ENCODE peak calls at places on chromosomes 2 and 18, in five cellular contexts. H is IMR-90, S is neuronal stem cell, A is OCI-LY7, J is PC-9. M is an unnamed sample.

GRCh38 chr18:45416168-45416567 is 199.1 kb upstream of the SLC14A2 start:
- DNase-seq in J (no peak), A (no peak), S (no peak), H (no peak), M (peak)

GRCh38 chr2:78541451-78542267 is 483.8 kb upstream of the REG3G start:
- DNase-seq in S (no peak), J (peak), H (no peak), A (no peak), M (no peak)

GRCh38 chr2:188367164-188367563 is 75.5 kb downstream of the GULP1 start:
- DNase-seq in S (no peak), J (no peak), A (no peak), H (no peak), M (no peak)

GRCh38 chr2:100137877-100138570 is 4.4 kb downstream of the AFF3 start:
- DNase-seq in A (no peak), J (no peak), S (no peak), H (no peak), M (no peak)

GRCh38 chr2:235505210-235505741 is 11.4 kb downstream of the AGAP1 start:
- DNase-seq in J (no peak), H (no peak), S (no peak), A (no peak), M (no peak)

GRCh38 chr2:159933040-159933726 is 129.2 kb downstream of the PLA2R1 start:
- DNase-seq in H (no peak), S (no peak), A (no peak), J (no peak), M (no peak)

GRCh38 chr2:85852979-85853498 is 35.8 kb downstream of the ST3GAL5 start:
- DNase-seq in A (peak), J (no peak), H (no peak), S (no peak), M (no peak)

GRCh38 chr2:105554235-105554634 is 155.4 kb upstream of the FHL2 start:
- DNase-seq in A (no peak), S (no peak), H (no peak), J (no peak), M (no peak)

GRCh38 chr18:22434973-22435608 is 17.4 kb upstream of the CTAGE1 start:
- DNase-seq in S (no peak), J (no peak), H (peak), A (no peak), M (peak)

GRCh38 chr2:24546668-24547067 is 55.6 kb downstream of the NCOA1 start:
- DNase-seq in A (no peak), J (no peak), S (no peak), H (no peak), M (no peak)

GRCh38 chr18:11982981-11983380 is 1.7 kb downstream of the IMPA2 start:
- DNase-seq in A (no peak), H (no peak), S (no peak), J (no peak), M (no peak)

GRCh38 chr2:224946911-224947310 is 95.4 kb downstream of the DOCK10 start:
- DNase-seq in A (peak), H (peak), J (no peak), S (no peak), M (peak)

GRCh38 chr18:43422483-43422882 is 145.2 kb upstream of the SYT4 start:
- DNase-seq in A (no peak), S (no peak), J (no peak), H (no peak), M (peak)

GRCh38 chr2:118319271-118319684 is 231.0 kb downstream of the INSIG2 start:
- DNase-seq in H (no peak), A (no peak), J (no peak), S (peak), M (no peak)

GRCh38 chr2:196486145-196486544 is 153.4 kb upstream of the CCDC150 start:
- DNase-seq in S (no peak), J (no peak), H (no peak), A (no peak), M (no peak)

GRCh38 chr2:170530284-170530745 is 184.8 kb upstream of the SP5 start:
- DNase-seq in S (peak), A (no peak), H (peak), J (peak), M (peak)

GRCh38 chr2:3657881-3658280 is at the start of gene ALLC:
- DNase-seq in A (no peak), S (no peak), J (no peak), H (no peak), M (no peak)

GRCh38 chr18:58659691-58660090 is 11.6 kb upstream of the MALT1 start:
- DNase-seq in A (no peak), H (no peak), S (no peak), J (no peak), M (no peak)

GRCh38 chr2:100193334-100193733 is 50.9 kb upstream of the AFF3 start:
- DNase-seq in S (no peak), J (no peak), A (no peak), H (no peak), M (peak)

GRCh38 chr2:28387082-28387960 is 5.3 kb upstream of the FOSL2 start:
- DNase-seq in J (peak), H (peak), S (no peak), A (no peak), M (no peak)

GRCh38 chr2:77479395-77479794 is 42.8 kb downstream of the LRRTM4 start:
- DNase-seq in J (no peak), H (no peak), S (no peak), A (no peak), M (peak)

GRCh38 chr2:69939722-69940121 is 21.7 kb downstream of the ASPRV1 start:
- DNase-seq in J (no peak), S (no peak), H (no peak), A (no peak), M (no peak)

GRCh38 chr2:28273751-28274150 is 118.9 kb upstream of the FOSL2 start:
- DNase-seq in S (no peak), J (peak), A (no peak), H (no peak), M (peak)

GRCh38 chr2:223215136-223215535 is 163.1 kb downstream of the KCNE4 start:
- DNase-seq in J (no peak), S (no peak), A (no peak), H (no peak), M (no peak)

GRCh38 chr2:4140284-4140962 is 437.0 kb downstream of the DCDC2C start:
- DNase-seq in A (no peak), H (no peak), S (no peak), J (no peak), M (no peak)

GRCh38 chr2:144350151-144350802 is 169.6 kb downstream of the ZEB2 start:
- DNase-seq in A (no peak), H (peak), S (no peak), J (no peak), M (peak)

GRCh38 chr2:71944183-71944550 is 203.5 kb downstream of the CYP26B1 start:
- DNase-seq in S (no peak), H (no peak), A (no peak), J (no peak), M (no peak)

GRCh38 chr2:232230557-232230956 is 148.0 kb upstream of the ALPP start:
- DNase-seq in A (peak), S (peak), J (no peak), H (peak), M (no peak)

GRCh38 chr18:58557013-58557435 is 71.9 kb downstream of the ALPK2 start:
- DNase-seq in J (no peak), H (no peak), S (no peak), A (peak), M (no peak)

GRCh38 chr18:11955299-11956029 is 25.8 kb upstream of the IMPA2 start:
- DNase-seq in H (peak), J (no peak), S (no peak), A (no peak), M (peak)

DNA sequence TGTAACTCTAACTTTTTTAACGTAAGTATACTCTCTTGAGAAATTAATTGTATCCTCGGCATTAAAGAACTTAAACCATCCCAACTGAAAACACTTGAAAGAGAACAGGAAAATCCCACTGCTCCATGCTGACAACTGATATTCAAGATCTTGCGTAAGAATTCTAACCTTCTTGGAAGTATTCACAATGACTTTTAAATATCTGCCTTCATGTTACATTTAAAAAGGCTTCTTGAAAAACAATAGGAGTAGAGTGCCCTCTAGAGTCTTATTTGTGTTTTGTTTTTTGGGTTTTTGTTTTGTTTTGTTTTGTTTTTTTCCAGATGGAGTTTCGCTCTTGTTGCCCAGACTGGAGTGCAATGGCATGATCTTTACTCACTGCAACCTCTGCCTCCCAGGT is 65.4 kb upstream of the DNAJC10 start:
- DNase-seq in S (peak), H (peak), A (peak), J (no peak), M (peak)
- H2AFZ ChIP-seq in S (peak), H (no peak), A (peak), J (no peak), M (no peak)

DNA sequence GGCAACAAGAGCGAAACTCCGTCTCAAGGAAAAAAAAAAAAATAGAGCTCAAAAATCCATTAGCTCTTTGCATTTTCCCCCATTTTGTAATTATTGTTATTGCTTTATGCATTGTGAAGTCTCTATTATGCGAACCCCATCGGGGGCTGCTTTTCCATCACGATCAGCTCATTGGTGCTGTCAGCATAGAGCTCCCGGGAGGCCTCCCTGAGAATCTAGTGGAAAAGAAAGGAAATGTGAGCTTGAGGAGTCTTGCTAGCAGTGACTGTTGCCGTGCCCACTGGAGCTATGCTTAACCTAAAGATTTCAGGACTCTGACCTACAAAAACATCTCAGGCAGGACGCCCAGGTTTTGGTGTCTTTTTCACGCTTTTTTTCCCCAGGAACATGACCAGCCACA is 102.6 kb upstream of the NDUFV2 start:
- DNase-seq in J (no peak), H (no peak), A (no peak), S (no peak), M (no peak)
- H3K4me3 ChIP-seq in J (no peak), H (no peak), A (no peak), S (no peak), M (no peak)

GRCh38 chr2:133862400-133862977 is 294.2 kb upstream of the NCKAP5 start:
- DNase-seq in S (no peak), A (no peak), H (peak), J (no peak), M (no peak)
- H2AFZ ChIP-seq in S (no peak), A (no peak), H (peak), J (no peak), M (no peak)

DNA sequence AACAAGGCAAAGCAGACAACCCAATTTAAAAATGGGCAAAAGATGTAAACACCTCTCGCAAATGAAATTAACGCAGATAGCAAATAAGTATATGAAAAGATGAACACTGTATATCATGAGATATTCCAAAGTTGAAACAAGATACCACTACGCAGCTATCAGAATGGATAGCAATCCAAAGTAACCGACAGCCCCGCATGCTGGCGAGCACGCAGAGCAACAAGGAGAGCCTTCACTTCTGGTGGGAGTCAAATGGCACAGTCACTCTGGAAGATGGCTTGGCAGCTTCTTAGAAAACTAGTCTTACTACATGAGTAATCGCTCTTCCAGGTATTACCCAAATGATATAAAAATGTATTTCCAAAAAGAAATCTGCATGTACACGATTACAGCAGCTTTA is 1.4 kb downstream of the NDUFA10 start:
- DNase-seq in H (no peak), A (no peak), S (no peak), J (no peak), M (no peak)
- H3K4me3 ChIP-seq in H (no peak), A (peak), S (no peak), J (peak), M (peak)

GRCh38 chr2:11980809-11981208 is 234.4 kb downstream of the LPIN1 start:
- DNase-seq in J (no peak), H (no peak), S (no peak), A (no peak), M (peak)
- H2AFZ ChIP-seq in J (no peak), H (no peak), S (peak), A (no peak), M (no peak)

GRCh38 chr2:177242136-177242987 is 22.2 kb downstream of the NFE2L2 start:
- DNase-seq in S (no peak), A (no peak), J (peak), H (peak), M (peak)

GRCh38 chr2:177243073-177243472 is 21.5 kb downstream of the NFE2L2 start:
- DNase-seq in J (no peak), A (no peak), S (no peak), H (no peak), M (no peak)

GRCh38 chr2:177239934-177240600 is 24.5 kb downstream of the NFE2L2 start:
- DNase-seq in H (peak), A (peak), J (no peak), S (no peak), M (peak)

GRCh38 chr2:177243476-177243875 is 21.1 kb downstream of the NFE2L2 start:
- DNase-seq in H (no peak), J (no peak), A (no peak), S (no peak), M (no peak)

DNA sequence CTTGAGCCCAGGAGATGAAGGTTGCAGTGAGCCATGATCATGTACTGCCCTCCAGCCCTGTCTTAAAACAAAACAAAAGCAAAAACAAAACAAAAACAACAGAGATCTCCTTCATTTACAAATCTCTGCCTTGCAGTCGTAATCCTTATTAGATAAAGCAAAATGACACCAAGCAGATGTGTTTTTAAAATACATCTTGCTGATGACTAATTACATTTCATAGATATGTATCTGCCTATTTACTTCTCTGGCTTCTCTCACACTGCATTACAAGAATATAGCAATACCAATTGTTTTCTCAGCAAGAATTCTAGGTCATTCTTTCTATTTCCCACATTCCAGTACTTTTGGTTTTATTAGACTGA is 22.8 kb downstream of the NFE2L2 start:
- DNase-seq in J (no peak), A (no peak), H (no peak), S (no peak), M (no peak)
- H3K4me3 ChIP-seq in J (peak), A (no peak), H (no peak), S (no peak), M (peak)

GRCh38 chr2:146870691-146871090 is 974.1 kb upstream of the ACVR2A start:
- DNase-seq in S (no peak), H (no peak), J (no peak), A (no peak), M (no peak)

GRCh38 chr2:146869328-146869727 is 975.5 kb upstream of the ACVR2A start:
- DNase-seq in S (no peak), H (no peak), J (no peak), A (no peak), M (no peak)

GRCh38 chr2:146873056-146873455 is 971.8 kb upstream of the ACVR2A start:
- DNase-seq in A (no peak), J (no peak), H (no peak), S (no peak), M (no peak)

GRCh38 chr2:146873646-146874259 is 971.1 kb upstream of the ACVR2A start:
- DNase-seq in A (no peak), H (no peak), J (peak), S (no peak), M (no peak)

GRCh38 chr2:146874260-146874658 is 970.6 kb upstream of the ACVR2A start:
- DNase-seq in H (no peak), S (no peak), J (peak), A (no peak), M (peak)
- H2AFZ ChIP-seq in H (no peak), S (peak), J (peak), A (no peak), M (no peak)